ENCODE peak calls at places on chromosomes 7 and 10, in nine cellular contexts. H is body of pancreas, W is AG04450, C is tibial nerve, S is sigmoid colon, O is suprapubic skin, I is IMR-90, K is brain microvascular endothelial cell, R is MM.1S. A is an unnamed sample.

GRCh38 chr10:96397902-96398301 is 39.1 kb upstream of the OPALIN start:
- DNase-seq in H (no peak), R (no peak), S (peak), I (no peak), W (no peak), C (no peak), O (no peak), K (no peak), A (no peak)

GRCh38 chr7:11831727-11832495 is at the start of gene THSD7A:
- DNase-seq in K (peak), C (no peak), I (peak), R (peak), S (peak), W (no peak), H (peak), O (no peak), A (peak)

GRCh38 chr10:69239106-69239505 is 19.0 kb downstream of the HKDC1 start:
- DNase-seq in I (no peak), R (no peak), K (no peak), H (no peak), S (no peak), C (no peak), W (no peak), O (no peak), A (no peak)

GRCh38 chr10:121702351-121703320 is 104.4 kb upstream of the FGFR2 start:
- DNase-seq in H (no peak), S (no peak), I (peak), R (no peak), W (no peak), K (peak), C (no peak), O (no peak), A (peak)

GRCh38 chr7:29538322-29538874 is 25.2 kb upstream of the PRR15 start:
- DNase-seq in R (no peak), H (no peak), I (no peak), S (no peak), K (no peak), O (no peak), W (no peak), C (no peak), A (no peak)

GRCh38 chr10:56095506-56096225 is 265.4 kb downstream of the ZWINT start:
- DNase-seq in O (no peak), R (no peak), I (no peak), W (no peak), C (no peak), S (no peak), H (no peak), K (no peak), A (no peak)

GRCh38 chr10:133590226-133590969 is 25.0 kb upstream of the SYCE1 start:
- DNase-seq in W (no peak), S (no peak), I (no peak), R (no peak), K (no peak), C (no peak), H (no peak), O (no peak), A (no peak)

GRCh38 chr10:27998954-27999275 is at the start of gene ODAD2:
- DNase-seq in K (no peak), I (no peak), R (no peak), W (no peak), O (no peak), C (no peak), S (no peak), H (no peak), A (peak)

GRCh38 chr10:60629332-60629731 is 148.9 kb upstream of the CDK1 start:
- DNase-seq in K (no peak), C (no peak), O (no peak), W (no peak), I (no peak), S (no peak), H (no peak), R (no peak), A (no peak)

GRCh38 chr10:110005716-110006115 is 2.1 kb upstream of the ADD3 start:
- DNase-seq in H (peak), W (peak), K (peak), C (no peak), O (no peak), I (peak), S (peak), R (no peak), A (no peak)

GRCh38 chr10:124157286-124157685 is 63.9 kb upstream of the CHST15 start:
- DNase-seq in K (no peak), R (no peak), C (no peak), O (no peak), S (peak), H (no peak), I (no peak), W (no peak), A (no peak)

GRCh38 chr10:124158592-124158991 is 65.2 kb upstream of the CHST15 start:
- DNase-seq in R (peak), W (no peak), O (no peak), K (no peak), S (no peak), H (no peak), I (no peak), C (no peak), A (no peak)

GRCh38 chr10:124153601-124153930 is 60.2 kb upstream of the CHST15 start:
- DNase-seq in I (no peak), W (no peak), C (no peak), H (no peak), S (no peak), K (no peak), O (no peak), R (no peak), A (no peak)

GRCh38 chr10:124155781-124156401 is 62.5 kb upstream of the CHST15 start:
- DNase-seq in H (peak), O (no peak), I (no peak), W (no peak), R (no peak), C (no peak), S (peak), K (no peak), A (no peak)

GRCh38 chr10:124156524-124157225 is 63.3 kb upstream of the CHST15 start:
- DNase-seq in I (no peak), R (no peak), C (no peak), W (no peak), H (peak), K (no peak), S (peak), O (no peak), A (no peak)
- TF ChIP-seq CTCF in I (no peak), R (no peak), C (no peak), W (no peak), H (no peak), K (no peak), S (no peak), O (no peak), A (no peak)

GRCh38 chr7:47649901-47650300 is 68.0 kb upstream of the TNS3 start:
- DNase-seq in I (no peak), K (no peak), H (no peak), O (no peak), S (no peak), R (no peak), W (no peak), C (no peak), A (no peak)

GRCh38 chr7:47643716-47644400 is 61.9 kb upstream of the TNS3 start:
- DNase-seq in O (no peak), H (no peak), R (no peak), C (no peak), W (no peak), I (no peak), K (no peak), S (no peak), A (no peak)

GRCh38 chr7:47648301-47648900 is 66.5 kb upstream of the TNS3 start:
- DNase-seq in I (peak), O (no peak), W (no peak), S (no peak), H (no peak), C (no peak), R (no peak), K (peak), A (no peak)

GRCh38 chr7:47651355-47652317 is 69.7 kb upstream of the TNS3 start:
- DNase-seq in R (no peak), K (peak), H (no peak), C (no peak), S (no peak), W (peak), I (peak), O (no peak), A (peak)

GRCh38 chr7:47647213-47647985 is 65.5 kb upstream of the TNS3 start:
- DNase-seq in R (peak), S (no peak), H (no peak), C (no peak), W (no peak), K (no peak), I (no peak), O (no peak), A (no peak)
- H3K27ac ChIP-seq in R (peak), S (no peak), H (no peak), C (no peak), W (no peak), K (peak), I (no peak), O (no peak), A (no peak)

GRCh38 chr7:22662031-22662430 is 65.0 kb upstream of the IL6 start:
- DNase-seq in W (no peak), S (no peak), C (no peak), I (peak), R (no peak), K (no peak), O (no peak), H (no peak), A (no peak)

GRCh38 chr7:22660293-22660692 is 66.7 kb upstream of the IL6 start:
- DNase-seq in K (no peak), I (no peak), W (no peak), O (no peak), R (no peak), C (no peak), S (no peak), H (no peak), A (no peak)

GRCh38 chr7:22659741-22660140 is 67.3 kb upstream of the IL6 start:
- DNase-seq in I (no peak), H (no peak), K (no peak), S (no peak), C (no peak), W (no peak), O (no peak), R (no peak), A (no peak)

GRCh38 chr7:22662490-22663145 is 64.4 kb upstream of the IL6 start:
- DNase-seq in K (no peak), W (no peak), C (no peak), H (no peak), I (no peak), O (no peak), S (no peak), R (no peak), A (no peak)

GRCh38 chr7:22660732-22661131 is 66.3 kb upstream of the IL6 start:
- DNase-seq in S (no peak), R (no peak), I (no peak), O (no peak), H (no peak), W (no peak), K (no peak), C (no peak), A (no peak)
- TF ChIP-seq CTCF in S (no peak), R (peak), I (no peak), O (no peak), H (peak), W (no peak), K (peak), C (no peak), A (no peak)

GRCh38 chr10:92901819-92902234 is 53.5 kb downstream of the EXOC6 start:
- DNase-seq in C (no peak), R (peak), S (no peak), I (no peak), K (no peak), W (no peak), O (no peak), H (no peak), A (no peak)

GRCh38 chr10:92907280-92907679 is 59.0 kb downstream of the EXOC6 start:
- DNase-seq in O (no peak), C (no peak), H (no peak), R (no peak), I (no peak), K (no peak), S (no peak), W (no peak), A (no peak)

GRCh38 chr10:92897916-92898315 is 49.6 kb downstream of the EXOC6 start:
- DNase-seq in I (no peak), O (no peak), K (no peak), W (no peak), S (no peak), H (no peak), C (no peak), R (no peak), A (no peak)

DNA sequence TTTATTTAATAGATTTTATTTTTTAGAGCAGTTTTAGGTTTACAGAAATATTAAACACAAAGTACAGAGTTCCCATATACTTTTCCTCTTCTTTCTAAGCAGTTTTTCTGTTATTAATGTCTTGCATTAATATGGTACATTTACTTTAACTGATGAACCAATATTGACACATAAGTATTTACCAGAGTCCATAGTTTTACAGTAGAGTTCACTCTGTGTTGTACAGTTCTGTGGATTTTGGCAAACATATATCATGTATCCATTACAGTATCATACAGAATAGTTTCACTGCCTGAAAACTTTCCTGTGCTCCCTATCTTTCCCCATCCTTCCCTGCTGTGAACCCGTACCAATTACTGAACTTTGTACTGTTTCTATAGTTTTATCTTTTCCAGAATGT is 55.3 kb downstream of the EXOC6 start:
- DNase-seq in W (no peak), O (no peak), S (no peak), C (no peak), I (no peak), R (no peak), K (no peak), H (no peak), A (no peak)
- H3K27ac ChIP-seq in W (no peak), O (no peak), S (no peak), C (no peak), I (no peak), R (no peak), K (no peak), H (no peak), A (no peak)

DNA sequence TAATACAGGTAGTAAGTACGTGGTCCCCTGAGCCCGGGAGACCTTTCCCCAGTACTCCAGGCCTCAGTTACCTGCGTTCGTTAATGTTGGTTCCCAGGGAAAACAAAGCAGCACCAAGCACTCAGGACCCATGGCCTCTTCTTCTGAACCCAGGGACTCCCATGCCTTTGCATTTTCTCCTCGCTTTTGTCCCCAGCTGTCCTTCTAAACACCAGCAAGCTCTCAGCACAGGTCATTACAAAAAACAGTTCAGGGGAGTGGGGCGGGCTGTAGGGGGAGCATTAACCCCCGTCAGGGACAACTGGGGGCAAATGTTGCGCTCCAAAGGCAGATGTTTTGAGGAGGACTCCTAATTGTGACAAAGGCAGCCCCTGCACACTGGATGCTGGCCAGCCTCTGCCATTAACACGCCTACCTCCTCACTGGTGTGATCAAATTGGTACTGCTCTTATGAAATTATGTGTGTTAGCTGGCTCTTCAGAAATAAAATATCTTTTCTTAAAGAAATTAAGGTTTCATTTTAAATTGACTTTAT is 80.5 kb upstream of the LRGUK start:
- DNase-seq in I (no peak), S (no peak), W (no peak), R (no peak), C (no peak), H (no peak), O (no peak), K (no peak), A (no peak)
- TF ChIP-seq CTCF in I (no peak), S (no peak), W (no peak), R (no peak), C (no peak), H (no peak), O (no peak), K (no peak), A (no peak)

DNA sequence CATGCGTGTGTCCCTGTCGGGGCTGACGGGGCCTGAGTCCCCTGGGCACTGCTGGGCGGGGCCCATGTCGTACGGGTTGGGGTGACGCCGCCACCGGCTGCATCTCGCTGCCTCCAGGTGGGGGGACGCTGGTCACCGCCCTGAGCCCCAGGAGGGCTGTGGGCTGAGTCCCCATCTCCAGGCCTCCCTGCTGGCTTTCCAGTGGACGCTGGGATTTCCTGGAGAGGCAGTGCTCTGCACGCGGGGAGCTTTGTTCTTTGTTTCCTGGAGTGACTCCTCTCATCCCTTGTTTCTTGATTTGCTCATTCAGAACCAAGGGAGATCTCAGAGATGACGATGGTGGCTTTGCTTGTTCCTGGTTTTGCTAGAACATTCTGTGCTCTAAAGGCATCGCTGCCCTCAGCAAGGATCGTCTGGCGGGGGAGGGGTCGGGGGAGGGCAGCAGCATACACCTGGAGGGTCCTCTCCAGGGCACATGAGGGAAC is 21.0 kb downstream of the PWWP2B start:
- DNase-seq in C (no peak), H (no peak), W (no peak), R (no peak), K (no peak), O (no peak), S (no peak), I (no peak), A (no peak)
- H3K27ac ChIP-seq in C (no peak), H (peak), W (no peak), R (no peak), K (no peak), O (peak), S (peak), I (no peak), A (peak)

DNA sequence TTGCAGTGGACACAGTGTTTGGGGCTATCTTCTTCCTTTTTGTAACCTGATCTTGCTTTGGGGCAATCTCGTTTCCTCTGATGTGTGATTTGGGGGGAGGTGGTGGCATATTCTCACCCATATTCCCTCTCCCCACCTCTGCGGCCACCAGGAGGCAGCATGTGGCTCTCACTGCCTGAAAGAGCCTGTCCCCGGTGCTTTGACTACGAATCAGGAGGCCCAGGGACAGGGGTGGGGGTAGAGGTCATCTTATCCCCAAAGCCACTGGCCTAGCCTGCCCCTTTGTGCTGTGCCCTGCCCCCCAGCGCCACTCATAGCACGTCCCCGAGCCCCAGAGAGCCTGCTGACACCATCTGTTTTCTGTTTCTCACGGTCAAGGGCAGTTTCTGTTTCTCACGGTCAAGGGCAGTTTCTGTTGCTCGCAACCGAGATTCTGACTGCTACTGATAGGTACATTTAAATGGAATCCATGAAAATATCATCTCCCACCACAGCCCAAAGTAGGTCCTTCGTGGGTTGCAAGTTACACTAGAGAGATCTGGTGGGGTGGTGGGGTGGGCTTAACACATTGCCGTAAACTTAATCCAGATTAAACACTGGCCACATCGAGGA is 28.2 kb downstream of the PHYH start:
- DNase-seq in S (no peak), C (peak), I (peak), R (peak), O (no peak), W (no peak), K (peak), H (peak), A (no peak)
- TF ChIP-seq CTCF in S (no peak), C (no peak), I (peak), R (peak), O (peak), W (peak), K (peak), H (peak), A (no peak)

GRCh38 chr7:44145969-44146897 is 5.1 kb upstream of the MYL7 start:
- DNase-seq in K (peak), H (peak), W (no peak), R (peak), O (peak), C (peak), I (peak), S (peak), A (peak)
- H3K27ac ChIP-seq in K (no peak), H (peak), W (no peak), R (no peak), O (no peak), C (no peak), I (no peak), S (no peak), A (no peak)

GRCh38 chr10:6173203-6173602 is 29.5 kb upstream of the PFKFB3 start:
- DNase-seq in I (no peak), K (no peak), H (peak), O (no peak), W (no peak), R (no peak), C (no peak), S (no peak), A (no peak)
- TF ChIP-seq CTCF in I (no peak), K (peak), H (no peak), O (no peak), W (peak), R (peak), C (no peak), S (no peak), A (no peak)

GRCh38 chr7:67361150-67361549 is 364.5 kb downstream of the TYW1 start:
- DNase-seq in C (no peak), W (no peak), R (no peak), O (no peak), K (no peak), I (no peak), S (no peak), H (no peak), A (no peak)
- H3K27ac ChIP-seq in C (no peak), W (no peak), R (no peak), O (no peak), K (no peak), I (no peak), S (no peak), H (no peak), A (no peak)